ENCODE peak calls at places on chromosomes 6 and 20, in nine cellular contexts. J, Q, O, L, N, R, B, U and W are unnamed samples.

GRCh38 chr6:57173056-57173885 is 1.1 kb downstream of the BAG2 start:
- DNase-seq in J (no peak), Q (peak; percentile 71), O (no peak), L (no peak), N (peak; percentile 12), R (peak; percentile 40), B (peak; percentile 40), U (no peak), W (peak; percentile 52)

GRCh38 chr6:136786708-136787107 is 5.6 kb downstream of the MAP3K5 start:
- DNase-seq in J (no peak), Q (no peak), O (no peak), L (no peak), N (no peak), R (no peak), B (no peak), U (no peak), W (no peak)

GRCh38 chr6:33192671-33193602 is 670 bp upstream of the COL11A2 start:
- DNase-seq in J (no peak), Q (no peak), O (no peak), L (no peak), N (no peak), R (no peak), B (no peak), U (no peak), W (no peak)

GRCh38 chr6:89509719-89510339 is 76.9 kb downstream of the ANKRD6 start:
- DNase-seq in J (no peak), Q (peak; percentile 5), O (no peak), L (no peak), N (no peak), R (peak; percentile 14), B (peak; percentile 20), U (no peak), W (peak; percentile 32)

GRCh38 chr6:20447581-20448132 is 46.0 kb downstream of the E2F3 start:
- DNase-seq in J (no peak), Q (no peak), O (no peak), L (no peak), N (no peak), R (no peak), B (peak; percentile 16), U (no peak), W (no peak)

GRCh38 chr6:152232494-152233151 is 404.5 kb downstream of the SYNE1 start:
- DNase-seq in J (no peak), Q (no peak), O (no peak), L (no peak), N (peak; percentile 27), R (no peak), B (no peak), U (no peak), W (no peak)

GRCh38 chr20:17668432-17668831 is 13.6 kb downstream of the RRBP1 start:
- DNase-seq in J (no peak), Q (no peak), O (no peak), L (no peak), N (no peak), R (no peak), B (no peak), U (no peak), W (no peak)

GRCh38 chr6:143842468-143842901 is 653 bp upstream of the LTV1 start:
- DNase-seq in J (no peak), Q (no peak), O (no peak), L (peak; percentile 57), N (peak; percentile 21), R (no peak), B (no peak), U (no peak), W (no peak)

GRCh38 chr6:43506171-43506570 is 4.0 kb downstream of the LRRC73 start:
- DNase-seq in J (no peak), Q (no peak), O (no peak), L (no peak), N (no peak), R (no peak), B (no peak), U (no peak), W (no peak)

GRCh38 chr6:129717287-129717686 is 7.3 kb upstream of the ARHGAP18 start:
- DNase-seq in J (no peak), Q (no peak), O (no peak), L (no peak), N (no peak), R (no peak), B (peak; percentile 49), U (no peak), W (no peak)

GRCh38 chr6:43823879-43824740 is 54.1 kb downstream of the VEGFA start:
- DNase-seq in J (no peak), Q (peak; percentile 15), O (no peak), L (no peak), N (no peak), R (no peak), B (no peak), U (no peak), W (peak; percentile 20)

GRCh38 chr6:119742188-119742803 is 392.7 kb upstream of the MAN1A1 start:
- DNase-seq in J (peak; percentile 4), Q (peak; percentile 85), O (peak; percentile 26), L (peak; percentile 24), N (peak; percentile 4), R (peak; percentile 38), B (peak; percentile 63), U (peak; percentile 30), W (peak; percentile 55)

GRCh38 chr20:50568549-50568942 is 58.4 kb downstream of the PTPN1 start:
- DNase-seq in J (no peak), Q (no peak), O (no peak), L (no peak), N (no peak), R (no peak), B (no peak), U (no peak), W (no peak)

GRCh38 chr20:62979876-62980373 is 26.8 kb downstream of the BHLHE23 start:
- DNase-seq in J (no peak), Q (no peak), O (no peak), L (no peak), N (no peak), R (no peak), B (no peak), U (no peak), W (no peak)

GRCh38 chr6:90197854-90198496 is 98.7 kb downstream of the BACH2 start:
- DNase-seq in J (no peak), Q (no peak), O (no peak), L (no peak), N (no peak), R (no peak), B (peak; percentile 91), U (no peak), W (no peak)

GRCh38 chr20:37524859-37525708 is 2.6 kb downstream of the BLCAP start:
- DNase-seq in J (peak; percentile 83), Q (no peak), O (no peak), L (no peak), N (no peak), R (peak; percentile 100), B (peak; percentile 94), U (no peak), W (peak; percentile 37)

GRCh38 chr20:5267092-5267491 is 49.7 kb downstream of the PROKR2 start:
- DNase-seq in J (no peak), Q (no peak), O (no peak), L (no peak), N (no peak), R (no peak), B (no peak), U (no peak), W (no peak)

GRCh38 chr20:39070484-39071231 is 108.5 kb downstream of the DHX35 start:
- DNase-seq in J (peak; percentile 78), Q (no peak), O (peak; percentile 14), L (no peak), N (peak; percentile 58), R (peak; percentile 84), B (peak; percentile 71), U (no peak), W (no peak)

GRCh38 chr6:63529498-63529897 is 42.8 kb upstream of the LOC128125822 start:
- DNase-seq in J (no peak), Q (no peak), O (no peak), L (no peak), N (no peak), R (no peak), B (peak; percentile 48), U (no peak), W (no peak)

GRCh38 chr6:154690857-154691256 is 42.4 kb upstream of the SCAF8 start:
- DNase-seq in J (no peak), Q (no peak), O (no peak), L (no peak), N (no peak), R (no peak), B (no peak), U (no peak), W (no peak)

GRCh38 chr6:166307981-166308768 is at the start of gene PRR18:
- DNase-seq in J (no peak), Q (no peak), O (no peak), L (no peak), N (no peak), R (no peak), B (no peak), U (no peak), W (no peak)

GRCh38 chr6:10742251-10742650 is 5.4 kb upstream of the TMEM14B start:
- DNase-seq in J (no peak), Q (no peak), O (no peak), L (no peak), N (no peak), R (no peak), B (no peak), U (no peak), W (no peak)

GRCh38 chr6:43313813-43314212 is 5.2 kb upstream of the CRIP3 start:
- DNase-seq in J (no peak), Q (no peak), O (no peak), L (no peak), N (no peak), R (no peak), B (no peak), U (no peak), W (no peak)

GRCh38 chr20:9966966-9967365 is 67.8 kb upstream of the ANKEF1 start:
- DNase-seq in J (no peak), Q (peak; percentile 20), O (no peak), L (no peak), N (peak; percentile 9), R (peak; percentile 16), B (peak; percentile 37), U (no peak), W (peak; percentile 18)

GRCh38 chr20:43755390-43755789 is 28.6 kb upstream of the GTSF1L start:
- DNase-seq in J (no peak), Q (no peak), O (no peak), L (no peak), N (no peak), R (no peak), B (peak; percentile 61), U (no peak), W (no peak)

GRCh38 chr6:75149253-75149652 is 56.6 kb downstream of the COL12A1 start:
- DNase-seq in J (no peak), Q (no peak), O (no peak), L (no peak), N (no peak), R (no peak), B (peak; percentile 10), U (no peak), W (no peak)

GRCh38 chr6:44266347-44266746 is 996 bp upstream of the NFKBIE start:
- DNase-seq in J (no peak), Q (no peak), O (no peak), L (no peak), N (no peak), R (no peak), B (no peak), U (no peak), W (no peak)

GRCh38 chr6:142167071-142167470 is 20.0 kb downstream of the VTA1 start:
- DNase-seq in J (no peak), Q (no peak), O (no peak), L (no peak), N (no peak), R (no peak), B (no peak), U (no peak), W (no peak)

GRCh38 chr6:144661101-144661806 is 376.1 kb downstream of the UTRN start:
- DNase-seq in J (no peak), Q (no peak), O (no peak), L (no peak), N (no peak), R (no peak), B (no peak), U (no peak), W (no peak)

GRCh38 chr6:32153252-32153834 is 598 bp upstream of the PPT2 start:
- DNase-seq in J (no peak), Q (no peak), O (peak; percentile 67), L (no peak), N (no peak), R (peak; percentile 44), B (no peak), U (no peak), W (no peak)

GRCh38 chr6:146878564-146879343 is 280.0 kb downstream of the ADGB start:
- DNase-seq in J (no peak), Q (no peak), O (no peak), L (no peak), N (no peak), R (peak; percentile 10), B (no peak), U (no peak), W (no peak)